ENCODE peak calls at places on chromosomes 13 and 19, in five cellular contexts. G is omental fat pad, R is NCI-H2171 treated with DMSO at 0.1 percent for 48 hours, C is mucosa of descending colon, N is amygdala. L is an unnamed sample.

GRCh38 chr19:17973759-17974158 is 6.9 kb downstream of the KCNN1 start:
- DNase-seq in R (no peak), C (no peak), G (no peak), N (no peak), L (no peak)

GRCh38 chr13:91375119-91375729 is 23.2 kb upstream of the GPC5 start:
- DNase-seq in G (no peak), R (peak), C (no peak), N (no peak), L (no peak)

GRCh38 chr13:21971662-21972635 is 301.1 kb downstream of the FGF9 start:
- DNase-seq in N (no peak), C (no peak), R (no peak), G (no peak), L (no peak)

GRCh38 chr13:30107536-30108136 is 199.7 kb downstream of the KATNAL1 start:
- DNase-seq in C (peak), N (no peak), R (no peak), G (peak), L (no peak)

GRCh38 chr13:92843549-92843948 is 383.1 kb upstream of the GPC6 start:
- DNase-seq in G (no peak), C (no peak), R (peak), N (no peak), L (no peak)

GRCh38 chr19:14949876-14950275 is 8.6 kb downstream of the OR7C2 start:
- DNase-seq in N (no peak), C (no peak), G (no peak), R (no peak), L (no peak)

GRCh38 chr19:18657590-18658365 is 20.9 kb downstream of the KLHL26 start:
- DNase-seq in G (no peak), C (no peak), R (no peak), N (no peak), L (no peak)

GRCh38 chr19:43224855-43225253 is 19.4 kb upstream of the PSG4 start:
- DNase-seq in N (no peak), R (no peak), C (no peak), G (no peak), L (no peak)

GRCh38 chr19:5711025-5711424 is 8.9 kb downstream of the LONP1 start:
- DNase-seq in G (no peak), C (no peak), R (no peak), N (no peak), L (no peak)

GRCh38 chr19:18660051-18660910 is 23.2 kb upstream of the CRTC1 start:
- DNase-seq in G (peak), N (no peak), C (peak), R (no peak), L (no peak)

GRCh38 chr19:16400911-16401675 is 70.7 kb downstream of the EPS15L1 start:
- DNase-seq in R (no peak), G (no peak), C (no peak), N (peak), L (peak)

GRCh38 chr19:2231621-2232221 is 4.4 kb downstream of the PLEKHJ1 start:
- DNase-seq in G (no peak), R (peak), C (no peak), N (no peak), L (no peak)

GRCh38 chr13:29448124-29448685 is 147.3 kb downstream of the SLC7A1 start:
- DNase-seq in C (no peak), G (no peak), N (no peak), R (no peak), L (no peak)

GRCh38 chr19:43229315-43229714 is 23.9 kb upstream of the PSG4 start:
- DNase-seq in R (no peak), C (no peak), G (no peak), N (no peak), L (no peak)

GRCh38 chr19:17170538-17171297 is 44.4 kb upstream of the USE1 start:
- DNase-seq in G (no peak), C (no peak), R (no peak), N (no peak), L (no peak)

GRCh38 chr13:79808475-79808874 is 327.5 kb downstream of the NDFIP2 start:
- DNase-seq in G (no peak), N (no peak), R (no peak), C (no peak), L (no peak)

GRCh38 chr19:1042689-1043511 is 3.0 kb downstream of the ABCA7 start:
- DNase-seq in G (no peak), R (peak), C (peak), N (no peak), L (peak)

GRCh38 chr19:2477732-2478191 is 1.8 kb downstream of the GADD45B start:
- DNase-seq in R (no peak), N (no peak), G (no peak), C (peak), L (no peak)

GRCh38 chr19:11125994-11126685 is 29.4 kb downstream of the SPC24 start:
- DNase-seq in R (peak), N (no peak), G (peak), C (peak), L (peak)

GRCh38 chr19:49930483-49931011 is 1.2 kb upstream of the NUP62 start:
- DNase-seq in R (no peak), C (peak), G (no peak), N (no peak), L (no peak)

GRCh38 chr13:69296130-69296529 is 811.5 kb upstream of the ATXN8OS start:
- DNase-seq in G (no peak), C (no peak), N (no peak), R (no peak), L (no peak)

GRCh38 chr19:4069331-4069959 is 2.7 kb upstream of the ZBTB7A start:
- DNase-seq in N (no peak), R (no peak), C (peak), G (no peak), L (no peak)

GRCh38 chr19:46546194-46546896 is 50.7 kb upstream of the PNMA8B start:
- DNase-seq in N (no peak), C (peak), G (no peak), R (peak), L (no peak)

GRCh38 chr19:28292822-28293500 is 920.0 kb downstream of the UQCRFS1 start:
- DNase-seq in N (no peak), G (no peak), C (no peak), R (no peak), L (no peak)